ENCODE peak calls at places on chromosomes 6 and 20, in eight cellular contexts. I, X, T, D, O, P, W and H are unnamed samples.

GRCh38 chr6:116118608-116119007 is 7.3 kb downstream of the COL10A1 start:
- DNase-seq in I (no peak), X (no peak), T (no peak), D (no peak), O (no peak), P (no peak), W (no peak), H (no peak)

GRCh38 chr6:150169609-150170008 is 26.8 kb downstream of the PPP1R14C start:
- DNase-seq in I (no peak), X (peak), T (no peak), D (no peak), O (peak), P (no peak), W (no peak), H (no peak)

GRCh38 chr20:23078994-23079364 is 7.1 kb downstream of the CD93 start:
- DNase-seq in I (no peak), X (no peak), T (no peak), D (no peak), O (no peak), P (no peak), W (no peak), H (no peak)

GRCh38 chr6:111774346-111774703 is 98.9 kb downstream of the FYN start:
- DNase-seq in I (no peak), X (no peak), T (no peak), D (no peak), O (no peak), P (no peak), W (no peak), H (no peak)

GRCh38 chr6:11153447-11153846 is 41.9 kb upstream of the ERVFRD-1 start:
- DNase-seq in I (no peak), X (no peak), T (no peak), D (no peak), O (no peak), P (no peak), W (no peak), H (no peak)

GRCh38 chr6:148521586-148521985 is 178.9 kb downstream of the SASH1 start:
- DNase-seq in I (no peak), X (no peak), T (no peak), D (no peak), O (no peak), P (no peak), W (no peak), H (no peak)

GRCh38 chr6:138107078-138107751 is at the start of gene PERP:
- DNase-seq in I (peak), X (peak), T (peak), D (peak), O (peak), P (peak), W (peak), H (peak)

GRCh38 chr20:2698912-2699311 is 6.3 kb downstream of the EBF4 start:
- DNase-seq in I (no peak), X (no peak), T (no peak), D (no peak), O (no peak), P (no peak), W (no peak), H (no peak)

GRCh38 chr20:59157961-59158541 is 5.6 kb upstream of the ZNF831 start:
- DNase-seq in I (no peak), X (no peak), T (no peak), D (no peak), O (no peak), P (no peak), W (no peak), H (no peak)

GRCh38 chr20:34045294-34045693 is 51.6 kb downstream of the RALY start:
- DNase-seq in I (no peak), X (no peak), T (no peak), D (no peak), O (no peak), P (peak), W (peak), H (no peak)

GRCh38 chr6:146542881-146543210 is 787 bp upstream of the RAB32 start:
- DNase-seq in I (no peak), X (no peak), T (no peak), D (no peak), O (no peak), P (no peak), W (no peak), H (no peak)

GRCh38 chr20:20233041-20233514 is 134.8 kb upstream of the INSM1 start:
- DNase-seq in I (no peak), X (no peak), T (no peak), D (no peak), O (no peak), P (no peak), W (no peak), H (no peak)

GRCh38 chr20:38728237-38728761 is 4.0 kb downstream of the SLC32A1 start:
- DNase-seq in I (no peak), X (no peak), T (peak), D (no peak), O (peak), P (no peak), W (no peak), H (no peak)

GRCh38 chr6:161141173-161141572 is 132.7 kb downstream of the AGPAT4 start:
- DNase-seq in I (no peak), X (no peak), T (no peak), D (no peak), O (no peak), P (no peak), W (no peak), H (no peak)

GRCh38 chr6:30960907-30961673 is 20.3 kb downstream of the MUCL3 start:
- DNase-seq in I (no peak), X (no peak), T (no peak), D (no peak), O (no peak), P (no peak), W (no peak), H (no peak)

GRCh38 chr20:62215991-62216635 is 4.0 kb downstream of the HRH3 start:
- DNase-seq in I (no peak), X (no peak), T (no peak), D (no peak), O (no peak), P (no peak), W (no peak), H (no peak)

GRCh38 chr20:62211769-62212288 is 8.2 kb downstream of the HRH3 start:
- DNase-seq in I (no peak), X (no peak), T (no peak), D (no peak), O (no peak), P (no peak), W (no peak), H (no peak)

GRCh38 chr20:62212309-62212708 is 7.8 kb downstream of the HRH3 start:
- DNase-seq in I (no peak), X (no peak), T (no peak), D (no peak), O (no peak), P (no peak), W (no peak), H (no peak)

GRCh38 chr20:62215020-62215990 is 4.8 kb downstream of the HRH3 start:
- DNase-seq in I (no peak), X (no peak), T (no peak), D (no peak), O (no peak), P (no peak), W (no peak), H (no peak)

GRCh38 chr20:62214067-62214466 is 6.0 kb downstream of the HRH3 start:
- DNase-seq in I (no peak), X (no peak), T (no peak), D (no peak), O (no peak), P (no peak), W (no peak), H (no peak)
- TF ChIP-seq CTCF in I (no peak), X (no peak), T (no peak), D (no peak), O (no peak), P (no peak), W (no peak), H (peak)

GRCh38 chr6:167945937-167946485 is 51.5 kb upstream of the KIF25 start:
- DNase-seq in I (no peak), X (no peak), T (no peak), D (no peak), O (no peak), P (no peak), W (no peak), H (no peak)
- TF ChIP-seq CTCF in I (no peak), X (no peak), T (no peak), D (no peak), O (no peak), P (no peak), W (no peak), H (no peak)

GRCh38 chr20:47782091-47782490 is 3.2 kb downstream of the SULF2 start:
- DNase-seq in I (no peak), X (no peak), T (no peak), D (no peak), O (no peak), P (no peak), W (no peak), H (no peak)

GRCh38 chr20:47784599-47785320 is 521 bp downstream of the SULF2 start:
- DNase-seq in I (no peak), X (no peak), T (peak), D (peak), O (no peak), P (peak), W (peak), H (no peak)

GRCh38 chr20:47781631-47782030 is 3.6 kb downstream of the SULF2 start:
- DNase-seq in I (no peak), X (no peak), T (no peak), D (no peak), O (no peak), P (no peak), W (no peak), H (no peak)

GRCh38 chr20:47784256-47784598 is 1.1 kb downstream of the SULF2 start:
- DNase-seq in I (no peak), X (no peak), T (no peak), D (no peak), O (no peak), P (no peak), W (no peak), H (no peak)

DNA sequence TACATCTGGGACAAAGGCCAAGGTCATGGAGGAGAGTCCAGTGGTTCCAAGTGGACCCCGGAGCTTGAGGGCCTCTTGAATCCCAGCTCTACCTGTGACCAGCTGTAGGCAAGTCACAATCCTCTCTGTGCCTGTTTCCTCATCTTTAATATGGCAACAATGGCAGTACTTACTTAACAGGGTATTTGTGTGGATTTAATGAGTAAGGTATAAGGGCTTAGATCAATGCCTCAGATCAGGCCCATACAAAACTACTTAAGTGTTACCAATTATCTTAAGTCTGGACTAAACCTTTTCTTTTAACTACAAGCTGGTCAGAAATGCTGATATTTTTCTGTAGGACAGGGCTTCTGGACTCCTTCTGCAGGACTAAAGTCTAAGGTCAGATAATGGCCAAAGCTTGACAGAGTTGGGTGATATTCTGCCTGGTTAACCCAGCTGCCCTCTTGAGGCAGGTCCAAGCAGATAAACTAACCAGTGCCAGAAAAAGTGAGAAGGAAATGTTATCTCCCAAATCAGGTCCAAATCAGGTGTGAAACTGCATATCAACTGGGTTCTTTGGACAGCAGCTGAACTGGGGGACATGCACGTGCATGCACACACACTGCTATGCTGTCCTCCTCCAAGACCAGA is 2.2 kb downstream of the SULF2 start:
- DNase-seq in I (no peak), X (no peak), T (no peak), D (no peak), O (no peak), P (no peak), W (no peak), H (no peak)
- TF ChIP-seq CTCF in I (no peak), X (no peak), T (no peak), D (no peak), O (no peak), P (no peak), W (no peak), H (peak)

GRCh38 chr20:42987376-42988114 is 202.2 kb downstream of the PTPRT start:
- DNase-seq in I (no peak), X (no peak), T (no peak), D (no peak), O (no peak), P (no peak), W (no peak), H (no peak)
- TF ChIP-seq CTCF in I (no peak), X (no peak), T (no peak), D (no peak), O (no peak), P (no peak), W (no peak), H (no peak)

GRCh38 chr6:15329154-15329781 is 83.4 kb downstream of the JARID2 start:
- DNase-seq in I (no peak), X (no peak), T (no peak), D (no peak), O (no peak), P (no peak), W (no peak), H (no peak)

GRCh38 chr6:15324427-15324985 is 78.6 kb downstream of the JARID2 start:
- DNase-seq in I (no peak), X (no peak), T (no peak), D (no peak), O (no peak), P (no peak), W (no peak), H (no peak)

GRCh38 chr6:15325540-15325955 is 79.7 kb downstream of the JARID2 start:
- DNase-seq in I (no peak), X (no peak), T (no peak), D (no peak), O (no peak), P (no peak), W (no peak), H (no peak)

GRCh38 chr6:15326072-15326614 is 80.3 kb downstream of the JARID2 start:
- DNase-seq in I (no peak), X (no peak), T (no peak), D (no peak), O (peak), P (no peak), W (no peak), H (no peak)

DNA sequence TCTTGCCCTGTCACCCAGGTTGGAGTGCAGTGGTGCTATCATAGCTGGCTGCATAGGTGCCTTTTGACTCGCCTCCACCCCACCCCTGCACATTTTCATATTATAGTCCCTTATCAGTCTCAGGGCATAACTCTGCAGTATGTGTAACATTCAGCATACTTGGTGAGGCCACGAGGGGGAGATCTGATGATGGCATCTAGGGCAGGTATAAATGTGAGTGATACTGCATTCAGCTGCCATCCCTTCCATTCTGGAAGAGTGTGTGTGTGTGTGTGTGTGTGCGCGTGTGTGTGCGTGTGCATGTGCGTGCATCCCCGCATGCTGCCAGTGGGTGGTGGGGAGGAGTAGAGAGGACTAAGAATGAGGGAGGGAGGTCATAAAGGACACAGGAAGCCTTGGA is 81.4 kb downstream of the JARID2 start:
- DNase-seq in I (peak), X (peak), T (peak), D (no peak), O (peak), P (peak), W (no peak), H (peak)
- TF ChIP-seq CTCF in I (peak), X (peak), T (no peak), D (peak), O (peak), P (no peak), W (peak), H (peak)

GRCh38 chr20:12207875-12208274 is 290.2 kb downstream of the BTBD3 start:
- DNase-seq in I (no peak), X (peak), T (peak), D (no peak), O (peak), P (peak), W (no peak), H (no peak)
- TF ChIP-seq CTCF in I (no peak), X (peak), T (peak), D (peak), O (peak), P (peak), W (peak), H (no peak)

DNA sequence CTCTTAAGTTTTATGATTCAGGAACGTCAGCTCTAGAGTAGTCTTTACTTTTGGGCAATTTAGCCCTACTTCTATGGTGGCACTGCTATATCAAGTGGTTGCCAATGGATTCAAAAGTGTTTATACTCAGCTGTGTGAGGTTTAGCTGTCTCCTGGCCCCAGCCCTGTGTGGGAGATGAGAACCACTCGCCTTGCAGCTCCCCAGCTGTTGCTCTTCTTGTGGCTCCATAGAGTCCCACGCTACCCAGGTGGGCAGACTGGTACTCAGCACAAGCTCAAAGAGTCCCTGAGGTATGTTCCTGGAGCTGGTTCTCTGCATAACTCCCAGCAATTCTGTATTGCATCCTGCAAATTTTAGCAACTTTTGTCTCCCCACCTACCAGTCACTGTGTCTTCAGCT is 59.6 kb downstream of the C6orf118 start:
- DNase-seq in I (no peak), X (no peak), T (no peak), D (no peak), O (no peak), P (no peak), W (no peak), H (no peak)
- TF ChIP-seq CTCF in I (no peak), X (no peak), T (no peak), D (no peak), O (no peak), P (no peak), W (no peak), H (no peak)

GRCh38 chr6:41602422-41602743 is 35.9 kb upstream of the MDFI start:
- DNase-seq in I (no peak), X (no peak), T (no peak), D (no peak), O (no peak), P (no peak), W (no peak), H (no peak)
- TF ChIP-seq CTCF in I (no peak), X (no peak), T (no peak), D (no peak), O (no peak), P (no peak), W (no peak), H (no peak)